ENCODE peak calls at places on chromosomes 4 and X, in five cellular contexts. S, Z, P, E and F are unnamed samples.

GRCh38 chr4:125313989-125314602 is 659 bp upstream of the FAT4 start:
- DNase-seq in S (no peak), Z (no peak), P (peak), E (no peak), F (no peak)

GRCh38 chr4:3384391-3384770 is 57.4 kb upstream of the HGFAC start:
- DNase-seq in S (no peak), Z (no peak), P (no peak), E (no peak), F (no peak)

GRCh38 chrX:96394566-96394965 is 290.1 kb upstream of the DIAPH2 start:
- DNase-seq in S (peak), Z (no peak), P (no peak), E (no peak), F (no peak)

GRCh38 chrX:16869393-16870094 is 618 bp downstream of the RBBP7 start:
- DNase-seq in S (peak), Z (peak), P (peak), E (peak), F (peak)

GRCh38 chr4:128979934-128980333 is 113.4 kb downstream of the SCLT1 start:
- DNase-seq in S (peak), Z (no peak), P (no peak), E (no peak), F (no peak)

GRCh38 chr4:113801882-113802281 is 40.3 kb upstream of the CAMK2D start:
- DNase-seq in S (no peak), Z (no peak), P (no peak), E (no peak), F (no peak)

GRCh38 chr4:117893207-117893606 is 141.1 kb upstream of the NDST3 start:
- DNase-seq in S (no peak), Z (no peak), P (no peak), E (no peak), F (no peak)

GRCh38 chr4:146458594-146458993 is 63.1 kb downstream of the SLC10A7 start:
- DNase-seq in S (no peak), Z (no peak), P (no peak), E (no peak), F (no peak)

GRCh38 chr4:187309456-187309855 is 585.8 kb upstream of the FAT1 start:
- DNase-seq in S (peak), Z (no peak), P (no peak), E (no peak), F (no peak)